ENCODE peak calls at places on chromosomes 5 and 9, in six cellular contexts. X is CD8-positive, alpha-beta T cell; A is PC-9; M is CD8-positive, alpha-beta memory T cell; Y is GM23248; D is osteoblast. V is an unnamed sample. For H3K4me1 and H3K27me3, the result is how much of the 10 kb centered on the place peaks cover.

GRCh38 chr5:88732181-88732633 is 150.8 kb downstream of the MEF2C start:
- DNase-seq in X (no peak), A (no peak), M (no peak), Y (peak), D (peak), V (no peak)

GRCh38 chr5:112779531-112779930 is 41.8 kb downstream of the APC start:
- DNase-seq in X (no peak), A (no peak), M (no peak), Y (peak), D (peak), V (peak)

GRCh38 chr9:120474579-120475243 is 105.3 kb downstream of the CDK5RAP2 start:
- DNase-seq in X (no peak), A (no peak), M (no peak), Y (peak), D (no peak), V (no peak)

GRCh38 chr9:34771023-34771422 is 61.1 kb upstream of the CCL21 start:
- DNase-seq in X (no peak), A (peak), M (no peak), Y (peak), D (no peak), V (peak)

GRCh38 chr5:144273232-144274027 is 102.8 kb downstream of the KCTD16 start:
- DNase-seq in X (no peak), A (no peak), M (no peak), Y (no peak), D (no peak), V (no peak)

GRCh38 chr9:10250200-10250599 is 362.6 kb downstream of the PTPRD start:
- DNase-seq in X (no peak), A (no peak), M (no peak), Y (no peak), D (no peak), V (no peak)

GRCh38 chr9:133463234-133463863 is 3.6 kb downstream of the CACFD1 start:
- DNase-seq in X (no peak), A (no peak), M (no peak), Y (no peak), D (no peak), V (no peak)

GRCh38 chr5:67004730-67005350 is 191.8 kb downstream of the CD180 start:
- DNase-seq in X (no peak), A (no peak), M (no peak), Y (no peak), D (no peak), V (no peak)

GRCh38 chr9:27485158-27485557 is 38.9 kb upstream of the IFNK start:
- DNase-seq in X (no peak), A (no peak), M (no peak), Y (no peak), D (no peak), V (no peak)

GRCh38 chr5:106759152-106759551 is 911.6 kb downstream of the EFNA5 start:
- DNase-seq in X (no peak), A (no peak), M (no peak), Y (no peak), D (no peak), V (no peak)

GRCh38 chr9:111961011-111961410 is 64.4 kb downstream of the UGCG start:
- DNase-seq in X (no peak), A (no peak), M (no peak), Y (peak), D (peak), V (peak)

GRCh38 chr5:115271295-115272060 is 8.8 kb upstream of the PGGT1B start:
- DNase-seq in X (no peak), A (no peak), M (no peak), Y (no peak), D (no peak), V (no peak)

GRCh38 chr5:159667286-159667685 is 249.0 kb upstream of the ADRA1B start:
- DNase-seq in X (no peak), A (no peak), M (no peak), Y (no peak), D (no peak), V (no peak)

GRCh38 chr5:50666261-50667078 is at the start of gene PARP8:
- DNase-seq in X (peak), A (no peak), M (peak), Y (peak), D (peak), V (peak)

GRCh38 chr5:18466731-18467130 is 832.5 kb downstream of the TAF11L14 start:
- DNase-seq in X (no peak), A (no peak), M (no peak), Y (no peak), D (no peak), V (no peak)

GRCh38 chr5:98794001-98794400 is 20.5 kb downstream of the RGMB start:
- DNase-seq in X (no peak), A (no peak), M (no peak), Y (peak), D (no peak), V (no peak)
- H3K4me1 ChIP-seq in X (under half), A (under half), M (under half), Y (half or more), D (under half), V (under half)

DNA sequence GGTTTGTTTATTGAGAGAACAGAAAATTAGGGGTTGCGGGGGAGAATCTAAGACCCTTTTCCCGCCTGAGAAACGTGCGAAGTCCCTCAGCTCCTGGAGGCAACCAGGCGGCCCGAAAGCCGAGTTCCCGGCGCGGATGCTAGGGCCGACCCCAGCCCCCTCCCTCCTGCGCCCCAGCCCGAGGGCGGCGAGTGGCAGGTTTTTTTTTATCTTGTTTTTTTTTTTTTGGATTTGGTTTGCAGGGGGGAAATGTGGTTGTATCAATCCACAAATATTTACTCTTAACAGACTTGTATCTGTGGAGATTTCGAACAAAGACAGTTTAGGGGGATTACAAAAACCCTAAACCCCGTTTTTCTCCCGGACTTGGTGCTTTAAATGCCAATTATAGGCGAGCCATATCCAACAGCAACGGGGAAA is 10.7 kb downstream of the LMX1B start:
- DNase-seq in X (no peak), A (no peak), M (no peak), Y (no peak), D (no peak), V (no peak)
- H3K27me3 ChIP-seq in X (under half), A (half or more), M (half or more), Y (under half), D (under half), V (under half)

GRCh38 chr9:136543280-136543679 is 2.6 kb downstream of the NOTCH1 start:
- DNase-seq in X (peak), A (no peak), M (no peak), Y (no peak), D (no peak), V (no peak)

GRCh38 chr9:136541179-136541578 is 4.7 kb downstream of the NOTCH1 start:
- DNase-seq in X (no peak), A (no peak), M (no peak), Y (no peak), D (no peak), V (no peak)

GRCh38 chr9:136542246-136543041 is 3.4 kb downstream of the NOTCH1 start:
- DNase-seq in X (no peak), A (no peak), M (no peak), Y (no peak), D (no peak), V (no peak)

GRCh38 chr9:136539427-136540412 is 6.1 kb downstream of the NOTCH1 start:
- DNase-seq in X (peak), A (peak), M (peak), Y (no peak), D (no peak), V (no peak)

DNA sequence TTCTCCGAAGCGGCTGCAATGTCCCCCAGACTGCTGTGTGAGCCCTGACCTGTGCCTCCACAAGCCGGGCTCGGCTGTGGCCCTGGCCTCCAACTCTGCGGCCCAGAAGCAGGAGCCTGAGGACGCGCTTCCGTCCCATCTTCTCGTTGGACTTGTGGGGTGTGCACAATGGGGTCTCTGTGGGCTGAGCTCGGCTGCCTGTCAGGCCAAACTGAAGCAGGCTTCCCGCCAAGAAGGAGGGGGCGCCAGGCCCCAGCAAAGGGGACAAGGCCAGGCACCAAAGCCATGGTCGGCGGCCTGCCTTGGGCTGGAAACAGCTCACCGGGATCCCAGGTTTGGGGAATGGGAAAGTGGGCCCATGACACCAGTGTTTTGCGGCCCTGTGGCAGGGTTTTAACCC is 4.1 kb downstream of the NOTCH1 start:
- DNase-seq in X (no peak), A (no peak), M (no peak), Y (no peak), D (no peak), V (no peak)
- H3K4me1 ChIP-seq in X (half or more), A (under half), M (half or more), Y (under half), D (under half), V (half or more)

DNA sequence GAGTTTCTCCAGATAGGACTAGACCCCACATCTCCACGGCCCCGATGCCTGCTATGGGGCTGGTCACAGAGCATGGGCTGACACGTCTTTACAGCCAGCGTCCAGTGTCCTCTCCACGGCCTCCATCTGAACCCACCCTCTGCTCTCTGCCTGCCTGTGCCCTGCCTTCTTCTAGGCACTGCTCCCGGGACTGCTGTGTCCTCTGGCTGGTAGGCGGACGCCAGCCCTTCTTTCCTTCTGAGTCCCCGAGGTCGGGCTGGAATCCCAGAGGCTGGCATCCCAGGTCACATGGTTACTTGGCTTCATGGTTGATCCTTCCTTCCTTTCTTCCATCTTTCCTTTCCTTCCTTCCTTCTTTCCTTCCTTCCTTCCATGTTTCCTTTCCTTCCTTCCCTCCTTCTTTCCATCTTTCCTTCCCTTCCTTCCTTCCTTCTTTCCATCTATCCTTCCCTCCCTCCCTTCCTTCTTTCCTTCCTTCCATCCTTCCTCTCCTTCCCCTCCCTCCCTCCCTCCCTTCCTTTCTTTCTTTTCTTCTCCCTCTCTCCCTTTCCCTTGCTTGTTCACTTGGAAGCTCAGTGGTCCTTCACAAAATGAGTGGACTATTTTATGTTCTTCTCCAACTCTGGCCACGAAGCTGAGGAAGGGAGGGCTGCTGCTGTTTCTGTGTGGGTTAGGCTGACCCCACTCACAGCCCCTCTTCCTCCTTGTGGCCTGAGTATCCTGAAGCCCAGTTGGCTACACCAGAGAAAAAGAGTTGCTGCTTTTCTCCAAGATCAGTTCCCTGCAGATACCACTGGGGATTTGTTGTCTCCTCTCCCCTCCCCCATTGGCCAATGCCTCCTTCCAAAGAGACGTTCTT is 66.8 kb upstream of the NEURL1B start:
- DNase-seq in X (no peak), A (no peak), M (no peak), Y (no peak), D (no peak), V (no peak)
- H3K27me3 ChIP-seq in X (under half), A (half or more), M (under half), Y (under half), D (under half), V (under half)

GRCh38 chr9:81595887-81596558 is 93.3 kb downstream of the TLE1 start:
- DNase-seq in X (no peak), A (no peak), M (no peak), Y (no peak), D (peak), V (no peak)

GRCh38 chr9:81599837-81600236 is 89.5 kb downstream of the TLE1 start:
- DNase-seq in X (no peak), A (no peak), M (no peak), Y (no peak), D (no peak), V (no peak)

GRCh38 chr9:81596671-81597426 is 92.5 kb downstream of the TLE1 start:
- DNase-seq in X (no peak), A (no peak), M (peak), Y (no peak), D (no peak), V (no peak)

GRCh38 chr9:81600631-81601030 is 88.7 kb downstream of the TLE1 start:
- DNase-seq in X (no peak), A (no peak), M (no peak), Y (no peak), D (no peak), V (no peak)

DNA sequence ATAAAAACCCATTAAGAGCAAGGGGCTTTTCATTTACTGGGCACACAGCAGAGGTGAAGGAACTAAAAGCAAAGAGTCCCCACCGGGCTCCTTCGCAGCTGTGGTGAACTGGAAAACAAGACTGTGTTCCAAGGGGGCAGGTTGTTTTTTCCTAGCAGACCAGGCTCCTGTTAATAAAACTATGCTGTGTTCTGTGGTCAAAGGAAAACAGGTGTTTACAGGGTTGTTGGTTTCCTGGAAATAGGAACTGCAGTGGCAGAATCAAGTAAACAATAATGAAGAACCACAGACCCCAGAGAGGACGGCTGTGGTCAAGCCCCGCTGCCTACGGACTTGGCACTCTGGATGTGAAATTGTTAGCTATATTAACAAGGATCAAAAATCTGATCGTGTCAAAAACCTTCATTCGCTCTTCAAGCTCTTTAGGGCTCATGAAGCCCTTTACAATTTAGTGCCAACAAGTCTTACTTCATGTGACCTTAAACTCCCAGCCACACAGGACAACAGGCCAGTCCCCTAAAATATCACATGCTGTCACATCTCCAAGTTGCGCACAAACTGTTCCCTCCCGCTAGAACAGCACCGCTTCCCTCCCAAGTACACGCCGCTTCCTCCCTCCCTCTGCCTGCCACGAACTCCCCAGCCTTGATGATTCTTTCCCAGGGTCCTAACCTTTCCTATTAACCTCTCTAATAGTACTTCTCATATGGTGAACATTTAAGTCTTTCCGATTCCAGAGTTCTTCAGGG is 91.4 kb downstream of the TLE1 start:
- DNase-seq in X (no peak), A (no peak), M (no peak), Y (no peak), D (no peak), V (no peak)
- H3K4me1 ChIP-seq in X (under half), A (under half), M (under half), Y (under half), D (under half), V (under half)

GRCh38 chr5:138819065-138819464 is 56.1 kb downstream of the LRRTM2 start:
- DNase-seq in X (no peak), A (no peak), M (no peak), Y (no peak), D (no peak), V (no peak)

GRCh38 chr5:138817241-138817640 is 57.9 kb downstream of the LRRTM2 start:
- DNase-seq in X (no peak), A (no peak), M (no peak), Y (no peak), D (no peak), V (no peak)

GRCh38 chr5:138824516-138824915 is 50.6 kb downstream of the LRRTM2 start:
- DNase-seq in X (no peak), A (no peak), M (no peak), Y (peak), D (no peak), V (no peak)

GRCh38 chr5:138824924-138825863 is 49.9 kb downstream of the LRRTM2 start:
- DNase-seq in X (no peak), A (no peak), M (no peak), Y (peak), D (peak), V (no peak)

DNA sequence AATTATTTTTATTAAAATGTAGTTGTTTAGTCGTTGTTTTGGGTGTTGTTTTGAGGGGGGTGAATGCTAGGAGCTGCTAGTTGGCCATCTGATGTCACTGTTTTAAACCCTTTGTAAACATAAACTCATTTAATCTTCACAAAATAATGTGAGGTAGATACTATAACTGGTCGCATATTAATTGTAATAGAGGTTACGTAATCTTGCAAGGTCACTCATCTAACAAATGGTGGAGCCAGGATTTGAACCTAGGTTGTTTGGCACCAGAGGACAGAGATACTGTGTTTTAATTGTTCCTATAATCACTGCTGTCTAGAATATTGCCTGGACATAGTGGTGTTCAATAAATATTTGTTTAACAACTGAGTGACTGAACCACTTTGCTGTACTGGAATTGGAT is 54.4 kb downstream of the LRRTM2 start:
- DNase-seq in X (no peak), A (no peak), M (no peak), Y (no peak), D (no peak), V (no peak)
- H3K27me3 ChIP-seq in X (under half), A (under half), M (under half), Y (under half), D (under half), V (under half)

GRCh38 chr5:56833325-56833724 is 18.0 kb downstream of the MAP3K1 start:
- DNase-seq in X (no peak), A (peak), M (no peak), Y (no peak), D (no peak), V (no peak)
- H3K4me1 ChIP-seq in X (under half), A (half or more), M (half or more), Y (under half), D (under half), V (under half)

GRCh38 chr5:154191467-154192261 is 1.1 kb downstream of the GALNT10 start:
- DNase-seq in X (peak), A (peak), M (no peak), Y (peak), D (peak), V (no peak)
- H3K27me3 ChIP-seq in X (under half), A (under half), M (under half), Y (under half), D (under half), V (under half)

V was measured in mammary epithelial cell.